ENCODE peak calls at places on chromosomes 4 and X, in nine cellular contexts. X is fibroblast of mammary gland; N is germinal center; M is ureter; Y is breast epithelium; J is NCI-H748 treated with DMSO at 0.1 percent for 48 hours; Q is activated T-cell treated with anti-CD3 and anti-CD28 coated beads, Interleukin-2, amount 50 U/mL, for 48 hours; S is tibial artery; G is stimulated activated CD8-positive, alpha-beta memory T cell treated with anti-CD3 and anti-CD28 coated beads, Interleukin-15, amount 100 ng/mL, for 24 hours. V is an unnamed sample.
A peak's percentile ranks its signal among the peaks of the same experiment; 100 is the strongest.

GRCh38 chr4:56742080-56742871 is 61.2 kb upstream of the HOPX start:
- DNase-seq in X (peak; percentile 38), N (no peak), M (no peak), Y (no peak), J (no peak), Q (no peak), S (no peak), G (no peak), V (no peak)

GRCh38 chr4:152572417-152573086 is 36.7 kb upstream of the FBXW7 start:
- DNase-seq in X (peak; percentile 50), N (no peak), M (no peak), Y (no peak), J (no peak), Q (no peak), S (no peak), G (no peak), V (no peak)

GRCh38 chrX:67720344-67720743 is 176.5 kb downstream of the AR start:
- DNase-seq in X (peak; percentile 36), N (no peak), M (no peak), Y (no peak), J (no peak), Q (no peak), S (no peak), G (no peak), V (no peak)

GRCh38 chr4:140349816-140350215 is 23.6 kb upstream of the SCOC start:
- DNase-seq in X (no peak), N (no peak), M (no peak), Y (no peak), J (no peak), Q (no peak), S (no peak), G (no peak), V (no peak)

GRCh38 chr4:36006226-36006625 is 238.1 kb downstream of the ARAP2 start:
- DNase-seq in X (peak; percentile 5), N (no peak), M (no peak), Y (no peak), J (no peak), Q (no peak), S (no peak), G (no peak), V (no peak)

GRCh38 chr4:174214102-174214878 is 69.2 kb downstream of the FBXO8 start:
- DNase-seq in X (no peak), N (no peak), M (no peak), Y (no peak), J (peak; percentile 35), Q (peak; percentile 37), S (no peak), G (no peak), V (no peak)

GRCh38 chrX:72045141-72045540 is 86.6 kb downstream of the RTL5 start:
- DNase-seq in X (no peak), N (no peak), M (peak; percentile 44), Y (no peak), J (no peak), Q (no peak), S (no peak), G (no peak), V (no peak)

GRCh38 chr4:126790633-126791032 is 842.1 kb upstream of the INTU start:
- DNase-seq in X (no peak), N (no peak), M (no peak), Y (no peak), J (no peak), Q (no peak), S (no peak), G (no peak), V (no peak)

GRCh38 chrX:115378471-115378870 is 89.0 kb downstream of the LUZP4 start:
- DNase-seq in X (peak; percentile 48), N (no peak), M (no peak), Y (no peak), J (no peak), Q (no peak), S (no peak), G (no peak), V (no peak)

GRCh38 chr4:53899544-53900274 is 164.7 kb downstream of the CHIC2 start:
- DNase-seq in X (peak; percentile 95), N (no peak), M (no peak), Y (no peak), J (no peak), Q (no peak), S (no peak), G (no peak), V (no peak)

GRCh38 chr4:124710911-124711310 is 1.6 kb downstream of the ANKRD50 start:
- DNase-seq in X (no peak), N (no peak), M (no peak), Y (no peak), J (no peak), Q (no peak), S (no peak), G (no peak), V (no peak)

GRCh38 chr4:88765729-88766128 is 68.1 kb upstream of the NAP1L5 start:
- DNase-seq in X (peak; percentile 85), N (no peak), M (no peak), Y (peak; percentile 42), J (no peak), Q (no peak), S (peak; percentile 76), G (no peak), V (no peak)

GRCh38 chr4:101807351-101807750 is 16.8 kb downstream of the BANK1 start:
- DNase-seq in X (no peak), N (no peak), M (no peak), Y (no peak), J (no peak), Q (no peak), S (no peak), G (no peak), V (no peak)

GRCh38 chr4:99379571-99379970 is 27.0 kb upstream of the ADH1C start:
- DNase-seq in X (peak; percentile 66), N (no peak), M (no peak), Y (no peak), J (no peak), Q (no peak), S (no peak), G (no peak), V (no peak)

GRCh38 chrX:129449141-129449540 is 74.1 kb downstream of the SMARCA1 start:
- DNase-seq in X (no peak), N (no peak), M (no peak), Y (no peak), J (no peak), Q (no peak), S (no peak), G (no peak), V (no peak)

GRCh38 chrX:107551546-107551945 is 76.8 kb upstream of the PRPS1 start:
- DNase-seq in X (no peak), N (no peak), M (no peak), Y (no peak), J (no peak), Q (no peak), S (no peak), G (no peak), V (no peak)

GRCh38 chr4:40749717-40750460 is at the start of gene NSUN7:
- DNase-seq in X (no peak), N (peak; percentile 37), M (peak; percentile 83), Y (peak; percentile 64), J (peak; percentile 32), Q (peak; percentile 37), S (peak; percentile 80), G (no peak), V (peak; percentile 30)

GRCh38 chr4:144580421-144580820 is 65.5 kb upstream of the HHIP start:
- DNase-seq in X (no peak), N (no peak), M (no peak), Y (no peak), J (no peak), Q (no peak), S (no peak), G (no peak), V (no peak)

GRCh38 chrX:32472364-32472763 is 739.0 kb downstream of the DMD start:
- DNase-seq in X (no peak), N (no peak), M (no peak), Y (no peak), J (no peak), Q (no peak), S (no peak), G (no peak), V (no peak)

GRCh38 chr4:129322947-129323346 is 227.0 kb downstream of the C4orf33 start:
- DNase-seq in X (no peak), N (no peak), M (no peak), Y (no peak), J (no peak), Q (no peak), S (no peak), G (no peak), V (no peak)

GRCh38 chrX:50971390-50971789 is 60.9 kb downstream of the BMP15 start:
- DNase-seq in X (peak; percentile 50), N (no peak), M (no peak), Y (no peak), J (no peak), Q (no peak), S (no peak), G (no peak), V (no peak)

GRCh38 chr4:3462790-3463415 is at the start of gene DOK7:
- DNase-seq in X (no peak), N (no peak), M (no peak), Y (no peak), J (no peak), Q (no peak), S (peak; percentile 85), G (no peak), V (no peak)

GRCh38 chr4:142815834-142816233 is 30.3 kb downstream of the INPP4B start:
- DNase-seq in X (peak; percentile 84), N (no peak), M (no peak), Y (no peak), J (no peak), Q (peak; percentile 33), S (no peak), G (no peak), V (no peak)

GRCh38 chr4:498328-498919 is 532 bp downstream of the ZNF721 start:
- DNase-seq in X (no peak), N (no peak), M (no peak), Y (no peak), J (no peak), Q (no peak), S (no peak), G (no peak), V (no peak)

GRCh38 chrX:77785400-77785745 is 643 bp downstream of the ATRX start:
- DNase-seq in X (peak; percentile 17), N (peak; percentile 9), M (no peak), Y (no peak), J (peak; percentile 17), Q (peak; percentile 22), S (no peak), G (no peak), V (no peak)

GRCh38 chr4:8746523-8747466 is 124.8 kb downstream of the HMX1 start:
- DNase-seq in X (no peak), N (no peak), M (peak; percentile 15), Y (no peak), J (no peak), Q (no peak), S (no peak), G (no peak), V (peak; percentile 57)

GRCh38 chr4:75696036-75696435 is 22.8 kb upstream of the G3BP2 start:
- DNase-seq in X (no peak), N (no peak), M (no peak), Y (no peak), J (no peak), Q (no peak), S (no peak), G (no peak), V (no peak)